ENCODE peak calls at places on chromosome 14, in seven cellular contexts. P is neural progenitor cell; U is mesendoderm; E is stimulated activated CD4-positive, alpha-beta T cell treated with anti-CD3 and anti-CD28 coated beads, Interleukin-1b, Interleukin-23, amount 100 ng/mL, for 24 hours; V is iPS-NIHi11; O is hypothalamus; R is activated gamma-delta T cell treated with anti-CD3 and anti-CD28 coated beads, Interleukin-2, amount 50 U/mL, for 16 hours. S is an unnamed sample.

GRCh38 chr14:101481557-101481956 is 79.7 kb upstream of the DIO3 start:
- DNase-seq in P (no peak), U (no peak), E (no peak), V (no peak), O (no peak), R (no peak), S (no peak)

GRCh38 chr14:100010679-100011078 is 54.5 kb upstream of the EVL start:
- DNase-seq in P (no peak), U (no peak), E (no peak), V (no peak), O (no peak), R (no peak), S (no peak)

GRCh38 chr14:79265366-79265765 is 945.9 kb downstream of the DIO2 start:
- DNase-seq in P (no peak), U (no peak), E (no peak), V (no peak), O (no peak), R (no peak), S (no peak)

GRCh38 chr14:70780396-70781075 is 28.8 kb downstream of the MAP3K9 start:
- DNase-seq in P (no peak), U (no peak), E (no peak), V (no peak), O (no peak), R (no peak), S (no peak)

GRCh38 chr14:102363182-102363952 is 626 bp downstream of the TECPR2 start:
- DNase-seq in P (peak), U (peak), E (peak), V (peak), O (no peak), R (no peak), S (no peak)

GRCh38 chr14:92687681-92688433 is 60.6 kb downstream of the LGMN start:
- DNase-seq in P (peak), U (peak), E (no peak), V (peak), O (no peak), R (no peak), S (no peak)

GRCh38 chr14:85533821-85534271 is 3.9 kb downstream of the FLRT2 start:
- DNase-seq in P (no peak), U (peak), E (no peak), V (peak), O (peak), R (no peak), S (no peak)

GRCh38 chr14:75811862-75812505 is 150.9 kb downstream of the TTLL5 start:
- DNase-seq in P (no peak), U (no peak), E (no peak), V (no peak), O (no peak), R (no peak), S (no peak)

GRCh38 chr14:90274808-90275454 is 18.6 kb downstream of the PSMC1 start:
- DNase-seq in P (no peak), U (no peak), E (no peak), V (no peak), O (no peak), R (no peak), S (no peak)

GRCh38 chr14:94317259-94317658 is 5.9 kb downstream of the SERPINA6 start:
- DNase-seq in P (peak), U (peak), E (no peak), V (no peak), O (no peak), R (no peak), S (no peak)

GRCh38 chr14:28756896-28757570 is 9.6 kb upstream of the FOXG1 start:
- DNase-seq in P (peak), U (peak), E (no peak), V (no peak), O (no peak), R (no peak), S (no peak)

GRCh38 chr14:53399057-53399456 is 245.9 kb upstream of the DDHD1 start:
- DNase-seq in P (peak), U (peak), E (no peak), V (peak), O (no peak), R (no peak), S (no peak)

GRCh38 chr14:38839743-38840375 is 263.2 kb downstream of the SEC23A start:
- DNase-seq in P (no peak), U (no peak), E (no peak), V (no peak), O (no peak), R (no peak), S (no peak)

GRCh38 chr14:77123381-77124344 is 17.9 kb downstream of the ZDHHC22 start:
- DNase-seq in P (no peak), U (peak), E (no peak), V (peak), O (no peak), R (no peak), S (no peak)

GRCh38 chr14:53638966-53639365 is 317.7 kb downstream of the BMP4 start:
- DNase-seq in P (no peak), U (no peak), E (no peak), V (no peak), O (no peak), R (no peak), S (no peak)

GRCh38 chr14:81206115-81206514 is 14.6 kb downstream of the GTF2A1 start:
- DNase-seq in P (no peak), U (no peak), E (no peak), V (no peak), O (no peak), R (no peak), S (no peak)

S was measured in NK-92 treated with Interleukin-12 subunit alpha and Interleukin-12 subunit beta, amount 100 ng/mL, for 24 hours.